ENCODE peak calls at places on chromosomes 3 and 15, in seven cellular contexts. One of them, this sample, is unnamed.

GRCh38 chr15:78398076-78398825 is 39.8 kb upstream of the IREB2 start:
- DNase-seq in posterior cingulate gyrus: no peak
- DNase-seq in DMS79 treated with DMSO at 0.1 percent for 48 hours: no peak
- DNase-seq in EH: no peak
- DNase-seq in cardiac muscle cell: no peak
- DNase-seq in NCI-H2227 treated with DMSO at 0.1 percent for 48 hours: no peak
- DNase-seq in fibroblast of the aortic adventitia: no peak
- DNase-seq in this sample: no peak

GRCh38 chr15:33393552-33393951 is 82.8 kb downstream of the RYR3 start:
- DNase-seq in posterior cingulate gyrus: no peak
- DNase-seq in DMS79 treated with DMSO at 0.1 percent for 48 hours: no peak
- DNase-seq in EH: no peak
- DNase-seq in cardiac muscle cell: no peak
- DNase-seq in NCI-H2227 treated with DMSO at 0.1 percent for 48 hours: no peak
- DNase-seq in fibroblast of the aortic adventitia: no peak
- DNase-seq in this sample: no peak

GRCh38 chr15:90561344-90562244 is 31.9 kb downstream of the CRTC3 start:
- DNase-seq in posterior cingulate gyrus: no peak
- DNase-seq in DMS79 treated with DMSO at 0.1 percent for 48 hours: no peak
- DNase-seq in EH: peak
- DNase-seq in cardiac muscle cell: no peak
- DNase-seq in NCI-H2227 treated with DMSO at 0.1 percent for 48 hours: no peak
- DNase-seq in fibroblast of the aortic adventitia: peak
- DNase-seq in this sample: no peak

GRCh38 chr15:45631831-45632230 is 3.0 kb upstream of the SQOR start:
- DNase-seq in posterior cingulate gyrus: no peak
- DNase-seq in DMS79 treated with DMSO at 0.1 percent for 48 hours: no peak
- DNase-seq in EH: no peak
- DNase-seq in cardiac muscle cell: no peak
- DNase-seq in NCI-H2227 treated with DMSO at 0.1 percent for 48 hours: no peak
- DNase-seq in fibroblast of the aortic adventitia: no peak
- DNase-seq in this sample: no peak

GRCh38 chr3:181711325-181712135 is at the start of gene SOX2:
- DNase-seq in posterior cingulate gyrus: peak
- DNase-seq in DMS79 treated with DMSO at 0.1 percent for 48 hours: peak
- DNase-seq in EH: peak
- DNase-seq in cardiac muscle cell: peak
- DNase-seq in NCI-H2227 treated with DMSO at 0.1 percent for 48 hours: peak
- DNase-seq in fibroblast of the aortic adventitia: peak
- DNase-seq in this sample: peak

GRCh38 chr15:72118400-72118978 is at the start of gene SENP8:
- DNase-seq in posterior cingulate gyrus: no peak
- DNase-seq in DMS79 treated with DMSO at 0.1 percent for 48 hours: peak
- DNase-seq in EH: no peak
- DNase-seq in cardiac muscle cell: no peak
- DNase-seq in NCI-H2227 treated with DMSO at 0.1 percent for 48 hours: peak
- DNase-seq in fibroblast of the aortic adventitia: no peak
- DNase-seq in this sample: no peak

GRCh38 chr3:160106905-160107861 is 118.0 kb upstream of the C3orf80 start:
- DNase-seq in posterior cingulate gyrus: no peak
- DNase-seq in DMS79 treated with DMSO at 0.1 percent for 48 hours: no peak
- DNase-seq in EH: no peak
- DNase-seq in cardiac muscle cell: peak
- DNase-seq in NCI-H2227 treated with DMSO at 0.1 percent for 48 hours: no peak
- DNase-seq in fibroblast of the aortic adventitia: no peak
- DNase-seq in this sample: no peak

GRCh38 chr3:126313166-126313565 is 44.0 kb downstream of the KLF15 start:
- DNase-seq in posterior cingulate gyrus: no peak
- DNase-seq in DMS79 treated with DMSO at 0.1 percent for 48 hours: no peak
- DNase-seq in EH: no peak
- DNase-seq in cardiac muscle cell: no peak
- DNase-seq in NCI-H2227 treated with DMSO at 0.1 percent for 48 hours: no peak
- DNase-seq in fibroblast of the aortic adventitia: no peak
- DNase-seq in this sample: no peak

GRCh38 chr3:25744477-25744876 is 38.8 kb downstream of the NGLY1 start:
- DNase-seq in posterior cingulate gyrus: no peak
- DNase-seq in DMS79 treated with DMSO at 0.1 percent for 48 hours: no peak
- DNase-seq in EH: no peak
- DNase-seq in cardiac muscle cell: no peak
- DNase-seq in NCI-H2227 treated with DMSO at 0.1 percent for 48 hours: no peak
- DNase-seq in fibroblast of the aortic adventitia: no peak
- DNase-seq in this sample: no peak

GRCh38 chr3:115154611-115155010 is 7.5 kb upstream of the ZBTB20 start:
- DNase-seq in posterior cingulate gyrus: no peak
- DNase-seq in DMS79 treated with DMSO at 0.1 percent for 48 hours: no peak
- DNase-seq in EH: no peak
- DNase-seq in cardiac muscle cell: no peak
- DNase-seq in NCI-H2227 treated with DMSO at 0.1 percent for 48 hours: no peak
- DNase-seq in fibroblast of the aortic adventitia: no peak
- DNase-seq in this sample: no peak

GRCh38 chr3:110697961-110698360 is 373.7 kb upstream of the NECTIN3 start:
- DNase-seq in posterior cingulate gyrus: no peak
- DNase-seq in DMS79 treated with DMSO at 0.1 percent for 48 hours: no peak
- DNase-seq in EH: peak
- DNase-seq in cardiac muscle cell: no peak
- DNase-seq in NCI-H2227 treated with DMSO at 0.1 percent for 48 hours: no peak
- DNase-seq in fibroblast of the aortic adventitia: peak
- DNase-seq in this sample: no peak

GRCh38 chr3:45113625-45114050 is 32.5 kb downstream of the CDCP1 start:
- DNase-seq in posterior cingulate gyrus: no peak
- DNase-seq in DMS79 treated with DMSO at 0.1 percent for 48 hours: no peak
- DNase-seq in EH: peak
- DNase-seq in cardiac muscle cell: peak
- DNase-seq in NCI-H2227 treated with DMSO at 0.1 percent for 48 hours: no peak
- DNase-seq in fibroblast of the aortic adventitia: peak
- DNase-seq in this sample: no peak

GRCh38 chr3:64916192-64916798 is 228.5 kb upstream of the ADAMTS9 start:
- DNase-seq in posterior cingulate gyrus: no peak
- DNase-seq in DMS79 treated with DMSO at 0.1 percent for 48 hours: no peak
- DNase-seq in EH: no peak
- DNase-seq in cardiac muscle cell: peak
- DNase-seq in NCI-H2227 treated with DMSO at 0.1 percent for 48 hours: no peak
- DNase-seq in fibroblast of the aortic adventitia: no peak
- DNase-seq in this sample: no peak

GRCh38 chr15:38069506-38069905 is 135.1 kb downstream of the TMCO5A start:
- DNase-seq in posterior cingulate gyrus: no peak
- DNase-seq in DMS79 treated with DMSO at 0.1 percent for 48 hours: no peak
- DNase-seq in EH: peak
- DNase-seq in cardiac muscle cell: no peak
- DNase-seq in NCI-H2227 treated with DMSO at 0.1 percent for 48 hours: no peak
- DNase-seq in fibroblast of the aortic adventitia: peak
- DNase-seq in this sample: peak

GRCh38 chr15:94385441-94385840 is 154.1 kb downstream of the MCTP2 start:
- DNase-seq in posterior cingulate gyrus: no peak
- DNase-seq in DMS79 treated with DMSO at 0.1 percent for 48 hours: no peak
- DNase-seq in EH: no peak
- DNase-seq in cardiac muscle cell: no peak
- DNase-seq in NCI-H2227 treated with DMSO at 0.1 percent for 48 hours: no peak
- DNase-seq in fibroblast of the aortic adventitia: no peak
- DNase-seq in this sample: no peak

GRCh38 chr3:138065939-138066338 is 49.5 kb downstream of the DZIP1L start:
- DNase-seq in posterior cingulate gyrus: no peak
- DNase-seq in DMS79 treated with DMSO at 0.1 percent for 48 hours: no peak
- DNase-seq in EH: no peak
- DNase-seq in cardiac muscle cell: no peak
- DNase-seq in NCI-H2227 treated with DMSO at 0.1 percent for 48 hours: no peak
- DNase-seq in fibroblast of the aortic adventitia: no peak
- DNase-seq in this sample: no peak

GRCh38 chr3:48011771-48012170 is 4.4 kb downstream of the MAP4 start:
- DNase-seq in posterior cingulate gyrus: no peak
- DNase-seq in DMS79 treated with DMSO at 0.1 percent for 48 hours: no peak
- DNase-seq in EH: no peak
- DNase-seq in cardiac muscle cell: no peak
- DNase-seq in NCI-H2227 treated with DMSO at 0.1 percent for 48 hours: no peak
- DNase-seq in fibroblast of the aortic adventitia: no peak
- DNase-seq in this sample: no peak

GRCh38 chr3:136350132-136350531 is 100.0 kb downstream of the PCCB start:
- DNase-seq in posterior cingulate gyrus: no peak
- DNase-seq in DMS79 treated with DMSO at 0.1 percent for 48 hours: no peak
- DNase-seq in EH: peak
- DNase-seq in cardiac muscle cell: no peak
- DNase-seq in NCI-H2227 treated with DMSO at 0.1 percent for 48 hours: no peak
- DNase-seq in fibroblast of the aortic adventitia: peak
- DNase-seq in this sample: no peak

This sample was measured in NCI-H460.